ENCODE peak calls at places on chromosomes 13 and 19, in six cellular contexts. Q is lower lobe of right lung, T is activated T-cell treated with anti-CD3 and anti-CD28 coated beads for 1 hour, K is memory B cell, E is A172, A is hippocampal formation. O is an unnamed sample.

GRCh38 chr13:96052655-96053002 is 572 bp downstream of the UGGT2 start:
- DNase-seq in T (no peak), A (no peak), Q (no peak), E (peak; percentile 73), K (no peak), O (no peak)

GRCh38 chr19:2254052-2254872 is 2.0 kb downstream of the JSRP1 start:
- DNase-seq in K (no peak), Q (no peak), E (no peak), T (no peak), A (no peak), O (no peak)

GRCh38 chr19:17351815-17352435 is 14.6 kb downstream of the GTPBP3 start:
- DNase-seq in E (no peak), A (no peak), Q (no peak), K (no peak), T (no peak), O (no peak)

GRCh38 chr19:41616785-41617621 is 9.9 kb downstream of the CEACAM4 start:
- DNase-seq in A (no peak), T (no peak), K (no peak), Q (no peak), E (peak; percentile 22), O (no peak)

GRCh38 chr19:16330368-16330801 is 5.8 kb downstream of the KLF2 start:
- DNase-seq in A (no peak), Q (peak; percentile 85), E (peak; percentile 99), K (peak; percentile 89), T (peak; percentile 88), O (peak; percentile 90)

GRCh38 chr19:2376784-2377519 is 16.9 kb downstream of the TMPRSS9 start:
- DNase-seq in K (no peak), A (no peak), E (no peak), Q (no peak), T (no peak), O (no peak)

GRCh38 chr13:110650436-110650835 is 35.1 kb downstream of the NAXD start:
- DNase-seq in K (no peak), A (no peak), E (no peak), T (no peak), Q (no peak), O (no peak)

GRCh38 chr19:5537870-5538269 is 29.9 kb downstream of the TINCR start:
- DNase-seq in K (no peak), T (no peak), A (no peak), E (no peak), Q (no peak), O (no peak)

GRCh38 chr13:113119822-113120189 is 2.8 kb upstream of the F10 start:
- DNase-seq in A (no peak), Q (no peak), T (no peak), K (no peak), E (no peak), O (no peak)

GRCh38 chr13:97243915-97244820 is 22.0 kb downstream of the MBNL2 start:
- DNase-seq in E (no peak), K (no peak), Q (no peak), T (no peak), A (peak; percentile 96), O (no peak)

GRCh38 chr13:54637377-54637776 is 1608.8 kb downstream of the OLFM4 start:
- DNase-seq in E (peak; percentile 28), Q (no peak), A (no peak), K (no peak), T (no peak), O (no peak)

GRCh38 chr13:93963266-93964131 is 516.0 kb downstream of the DCT start:
- DNase-seq in E (peak; percentile 56), T (no peak), K (no peak), Q (no peak), A (no peak), O (no peak)

GRCh38 chr19:2235396-2236284 is 489 bp downstream of the PLEKHJ1 start:
- DNase-seq in A (no peak), K (no peak), Q (peak; percentile 76), T (no peak), E (peak; percentile 37), O (no peak)

GRCh38 chr19:18226956-18227780 is 930 bp upstream of the PDE4C start:
- DNase-seq in T (no peak), Q (no peak), A (no peak), E (no peak), K (no peak), O (no peak)

GRCh38 chr13:41018583-41018909 is 570 bp downstream of the ELF1 start:
- DNase-seq in E (no peak), A (no peak), T (no peak), Q (no peak), K (no peak), O (no peak)